ENCODE peak calls at places on chromosomes 12 and 14, in six cellular contexts. Y, K, C, N, D and R are unnamed samples.
A peak's percentile ranks its signal among the peaks of the same experiment; 100 is the strongest.

GRCh38 chr14:104423715-104424405 is 155.7 kb upstream of the C14orf180 start:
- DNase-seq in K (no peak), Y (no peak), C (peak; percentile 58), N (no peak), D (peak; percentile 20), R (no peak)

GRCh38 chr12:120669055-120669828 is 17.7 kb upstream of the MLEC start:
- DNase-seq in K (no peak), Y (peak; percentile 55), C (no peak), N (no peak), D (peak; percentile 72), R (no peak)

GRCh38 chr12:105698047-105698446 is 367.6 kb downstream of the C12orf75 start:
- DNase-seq in D (no peak), C (no peak), Y (no peak), N (no peak), K (no peak), R (no peak)

GRCh38 chr14:51922624-51923023 is 62.2 kb downstream of the GNG2 start:
- DNase-seq in K (no peak), C (peak; percentile 76), N (peak; percentile 28), D (no peak), Y (no peak), R (no peak)

GRCh38 chr12:79886917-79887519 is 47.9 kb downstream of the PPP1R12A start:
- DNase-seq in C (no peak), Y (no peak), N (no peak), K (no peak), D (no peak), R (no peak)

GRCh38 chr12:105142259-105142658 is 34.7 kb downstream of the WASHC4 start:
- DNase-seq in K (no peak), C (no peak), D (no peak), Y (no peak), N (no peak), R (no peak)

GRCh38 chr12:18262514-18262913 is 1.2 kb downstream of the PIK3C2G start:
- DNase-seq in Y (no peak), D (no peak), N (no peak), K (no peak), C (no peak), R (no peak)

GRCh38 chr14:75989134-75989533 is 3.6 kb downstream of the IFT43 start:
- DNase-seq in K (peak; percentile 85), N (peak; percentile 53), C (peak; percentile 84), D (no peak), Y (peak; percentile 20), R (no peak)

GRCh38 chr12:12008931-12009611 is 61.7 kb upstream of the BCL2L14 start:
- DNase-seq in K (no peak), D (no peak), C (no peak), N (no peak), Y (no peak), R (no peak)

GRCh38 chr12:32440120-32440865 is 40.9 kb downstream of the FGD4 start:
- DNase-seq in C (no peak), K (no peak), N (no peak), D (peak; percentile 40), Y (no peak), R (no peak)

GRCh38 chr12:32446306-32447119 is 47.2 kb downstream of the FGD4 start:
- DNase-seq in Y (no peak), C (no peak), K (no peak), D (no peak), N (no peak), R (no peak)

GRCh38 chr12:32444895-32445294 is 45.5 kb downstream of the FGD4 start:
- DNase-seq in C (no peak), Y (no peak), N (no peak), K (no peak), D (no peak), R (no peak)

GRCh38 chr12:32445356-32445755 is 46.0 kb downstream of the FGD4 start:
- DNase-seq in N (no peak), D (no peak), Y (no peak), C (no peak), K (no peak), R (no peak)

GRCh38 chr12:32443491-32443890 is 44.1 kb downstream of the FGD4 start:
- DNase-seq in N (no peak), Y (no peak), D (no peak), K (no peak), C (no peak), R (no peak)
- TF ChIP-seq POLR2A in N (no peak), Y (no peak), D (no peak), K (no peak), C (no peak), R (no peak)

GRCh38 chr12:98885778-98886177 is 240.7 kb downstream of the APAF1 start:
- DNase-seq in N (no peak), Y (no peak), C (no peak), D (no peak), K (no peak), R (no peak)

GRCh38 chr12:98883231-98883630 is 238.1 kb downstream of the APAF1 start:
- DNase-seq in K (no peak), N (no peak), D (no peak), Y (no peak), C (no peak), R (no peak)
- TF ChIP-seq POLR2A in K (no peak), N (no peak), D (no peak), Y (no peak), C (no peak), R (no peak)

DNA sequence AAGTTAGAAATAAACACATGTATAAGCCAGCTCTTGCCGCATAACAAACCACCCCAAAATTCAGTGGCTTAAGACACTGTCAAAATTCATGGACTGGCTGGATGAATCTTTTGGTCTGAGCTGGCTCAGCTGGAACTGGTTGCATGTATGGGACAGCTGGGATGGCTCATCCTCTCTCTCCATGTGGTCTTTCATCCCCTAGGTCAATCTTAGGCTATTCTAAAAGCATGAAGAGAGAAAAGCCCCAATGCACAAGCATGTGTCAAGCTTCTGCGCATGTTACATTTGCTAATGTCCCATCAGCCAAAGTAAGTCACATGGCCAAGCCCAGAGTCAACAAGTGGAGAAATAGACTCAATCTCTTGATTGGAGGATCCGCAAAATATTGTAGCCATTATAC is 71.0 kb downstream of the DRAM1 start:
- DNase-seq in K (no peak), N (no peak), C (peak; percentile 77), Y (no peak), D (no peak), R (no peak)
- TF ChIP-seq POLR2A in K (no peak), N (no peak), C (no peak), Y (no peak), D (no peak), R (no peak)

DNA sequence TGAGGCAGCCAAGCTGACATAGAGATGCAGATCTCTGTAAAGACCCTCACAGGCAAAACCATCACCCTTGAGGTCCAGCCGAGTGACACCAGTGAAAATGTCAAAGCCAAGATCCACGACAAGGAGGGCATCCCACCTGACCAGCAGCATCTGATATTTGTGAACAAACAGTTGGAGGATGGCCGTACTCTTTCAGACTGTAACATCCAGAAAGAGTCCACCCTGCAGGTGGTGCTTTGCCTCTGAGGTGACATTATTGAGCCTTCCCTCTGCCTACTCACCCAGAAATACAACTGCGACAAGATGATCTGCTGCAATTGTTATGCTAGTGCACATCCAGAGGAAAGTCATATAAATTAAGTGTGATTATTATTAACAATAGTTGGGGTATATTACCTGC is 15.1 kb upstream of the SUPT16H start:
- DNase-seq in C (no peak), K (no peak), Y (no peak), N (no peak), D (no peak), R (no peak)
- TF ChIP-seq POLR2A in C (no peak), K (no peak), Y (no peak), N (no peak), D (no peak), R (no peak)

DNA sequence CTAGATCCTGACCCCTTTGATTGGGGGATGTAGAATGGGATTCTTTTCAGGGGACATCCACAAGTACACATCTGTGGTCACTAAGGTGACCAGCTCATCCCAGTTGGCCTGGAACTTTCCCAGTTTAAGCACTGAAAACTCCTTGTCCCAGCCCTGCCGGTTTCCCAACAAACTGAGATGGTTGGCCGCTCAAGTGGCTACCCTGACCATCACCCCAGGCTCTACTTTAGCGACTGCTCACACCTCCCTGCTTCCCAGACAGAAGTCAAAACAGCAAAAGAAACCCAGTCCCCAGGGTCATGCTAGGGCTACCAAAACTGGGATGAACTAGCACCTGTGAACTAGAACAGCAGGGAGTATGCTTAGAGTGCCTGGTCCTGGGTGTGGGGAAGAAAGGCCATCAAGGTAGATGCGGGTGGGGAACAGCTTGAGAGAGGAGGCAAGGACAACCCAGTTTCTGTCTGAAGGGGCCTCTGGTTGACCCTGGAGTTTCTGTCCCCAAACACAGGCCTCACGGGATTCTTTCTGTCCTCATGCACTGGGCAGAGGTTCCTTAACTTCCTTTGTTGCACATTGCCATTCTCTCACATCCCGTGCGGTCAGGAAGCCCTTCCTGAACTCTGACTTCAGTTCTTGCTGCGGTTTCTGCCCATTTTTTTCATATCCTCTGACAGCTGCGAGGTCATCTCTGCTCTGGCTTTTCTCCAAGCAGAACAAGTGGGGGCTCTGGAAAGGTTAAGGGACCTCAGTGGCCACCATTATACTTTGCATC is 1.6 kb downstream of the LTB4R start:
- DNase-seq in N (peak; percentile 61), K (no peak), C (peak; percentile 74), D (no peak), Y (peak; percentile 62), R (no peak)
- TF ChIP-seq POLR2A in N (no peak), K (no peak), C (no peak), D (no peak), Y (no peak), R (no peak)